ENCODE peak calls at places on chromosome 21, in four cellular contexts. M, N, G and O are unnamed samples.

GRCh38 chr21:26140185-26140584 is 30.4 kb downstream of the APP start:
- DNase-seq in M (peak), N (peak), G (peak), O (peak)

GRCh38 chr21:20419780-20420179 is 578.4 kb upstream of the NCAM2 start:
- DNase-seq in M (no peak), N (no peak), G (no peak), O (no peak)

GRCh38 chr21:25708467-25709065 is 26.1 kb downstream of the ATP5PF start:
- DNase-seq in M (peak), N (no peak), G (no peak), O (peak)

GRCh38 chr21:29394051-29394450 is 95.3 kb downstream of the BACH1 start:
- DNase-seq in M (no peak), N (no peak), G (no peak), O (no peak)

GRCh38 chr21:27026501-27026900 is 59.6 kb upstream of the ADAMTS5 start:
- DNase-seq in M (no peak), N (no peak), G (no peak), O (no peak)

GRCh38 chr21:27403011-27403410 is 436.1 kb upstream of the ADAMTS5 start:
- DNase-seq in M (no peak), N (no peak), G (no peak), O (no peak)

GRCh38 chr21:26909972-26910371 is 56.9 kb downstream of the ADAMTS5 start:
- DNase-seq in M (no peak), N (no peak), G (no peak), O (no peak)

GRCh38 chr21:43923391-43923790 is 58.4 kb downstream of the AGPAT3 start:
- DNase-seq in M (no peak), N (peak), G (no peak), O (no peak)

GRCh38 chr21:44780140-44780508 is 21.5 kb downstream of the UBE2G2 start:
- DNase-seq in M (no peak), N (no peak), G (no peak), O (no peak)

GRCh38 chr21:29114765-29115164 is 15.7 kb upstream of the MAP3K7CL start:
- DNase-seq in M (no peak), N (no peak), G (no peak), O (peak)

GRCh38 chr21:43188712-43189151 is 19.9 kb downstream of the CRYAA start:
- DNase-seq in M (peak), N (peak), G (peak), O (no peak)

GRCh38 chr21:31339736-31340135 is 4.3 kb downstream of the TIAM1 start:
- DNase-seq in M (no peak), N (no peak), G (no peak), O (no peak)

GRCh38 chr21:42569732-42570301 is 56.2 kb downstream of the SLC37A1 start:
- DNase-seq in M (no peak), N (peak), G (peak), O (no peak)

GRCh38 chr21:45365608-45366241 is 39.2 kb upstream of the COL18A1 start:
- DNase-seq in M (no peak), N (peak), G (no peak), O (peak)

GRCh38 chr21:42983102-42983501 is 8.7 kb downstream of the PKNOX1 start:
- DNase-seq in M (no peak), N (no peak), G (no peak), O (no peak)

GRCh38 chr21:40846566-40847411 is at the start of gene DSCAM:
- DNase-seq in M (no peak), N (no peak), G (no peak), O (no peak)

GRCh38 chr21:25191141-25191540 is 416.1 kb downstream of the MRPL39 start:
- DNase-seq in M (no peak), N (no peak), G (no peak), O (no peak)

GRCh38 chr21:39518055-39518844 is 66.5 kb downstream of the SH3BGR start:
- DNase-seq in M (no peak), N (no peak), G (no peak), O (peak)

GRCh38 chr21:44887807-44888580 is 14.5 kb upstream of the PTTG1IP start:
- DNase-seq in M (no peak), N (peak), G (no peak), O (no peak)

GRCh38 chr21:42317341-42317741 is 2.1 kb upstream of the TFF3 start:
- DNase-seq in M (no peak), N (no peak), G (no peak), O (no peak)

GRCh38 chr21:38291875-38292274 is 35.1 kb downstream of the KCNJ15 start:
- DNase-seq in M (no peak), N (no peak), G (no peak), O (no peak)

GRCh38 chr21:45102391-45102932 is 28.1 kb downstream of the ADARB1 start:
- DNase-seq in M (no peak), N (no peak), G (no peak), O (no peak)

GRCh38 chr21:31682625-31683024 is 23.1 kb downstream of the SOD1 start:
- DNase-seq in M (no peak), N (no peak), G (no peak), O (no peak)

GRCh38 chr21:45142916-45143315 is 68.5 kb downstream of the ADARB1 start:
- DNase-seq in M (no peak), N (no peak), G (no peak), O (no peak)

GRCh38 chr21:41972511-41973205 is 18.8 kb upstream of the C2CD2 start:
- DNase-seq in M (no peak), N (peak), G (no peak), O (no peak)

GRCh38 chr21:43193651-43194302 is 25.0 kb downstream of the CRYAA start:
- DNase-seq in M (peak), N (peak), G (peak), O (peak)

GRCh38 chr21:20971296-20971921 is 26.8 kb upstream of the NCAM2 start:
- DNase-seq in M (no peak), N (peak), G (peak), O (peak)

GRCh38 chr21:15797577-15798363 is 68.0 kb downstream of the USP25 start:
- DNase-seq in M (no peak), N (no peak), G (no peak), O (no peak)

GRCh38 chr21:28669331-28669730 is 323.3 kb downstream of the LTN1 start:
- DNase-seq in M (no peak), N (no peak), G (no peak), O (no peak)

GRCh38 chr21:46458315-46459023 is at the start of gene DIP2A:
- DNase-seq in M (peak), N (peak), G (peak), O (peak)
- TF ChIP-seq CTCF in M (no peak), N (no peak), G (no peak), O (no peak)

GRCh38 chr21:33028271-33028670 is 2.5 kb downstream of the OLIG2 start:
- DNase-seq in M (no peak), N (no peak), G (no peak), O (no peak)

GRCh38 chr21:33027401-33028185 is 1.9 kb downstream of the OLIG2 start:
- DNase-seq in M (no peak), N (no peak), G (no peak), O (no peak)

GRCh38 chr21:33029512-33029921 is 3.8 kb downstream of the OLIG2 start:
- DNase-seq in M (no peak), N (no peak), G (no peak), O (no peak)

GRCh38 chr21:33029975-33030461 is 4.3 kb downstream of the OLIG2 start:
- DNase-seq in M (no peak), N (no peak), G (no peak), O (no peak)

DNA sequence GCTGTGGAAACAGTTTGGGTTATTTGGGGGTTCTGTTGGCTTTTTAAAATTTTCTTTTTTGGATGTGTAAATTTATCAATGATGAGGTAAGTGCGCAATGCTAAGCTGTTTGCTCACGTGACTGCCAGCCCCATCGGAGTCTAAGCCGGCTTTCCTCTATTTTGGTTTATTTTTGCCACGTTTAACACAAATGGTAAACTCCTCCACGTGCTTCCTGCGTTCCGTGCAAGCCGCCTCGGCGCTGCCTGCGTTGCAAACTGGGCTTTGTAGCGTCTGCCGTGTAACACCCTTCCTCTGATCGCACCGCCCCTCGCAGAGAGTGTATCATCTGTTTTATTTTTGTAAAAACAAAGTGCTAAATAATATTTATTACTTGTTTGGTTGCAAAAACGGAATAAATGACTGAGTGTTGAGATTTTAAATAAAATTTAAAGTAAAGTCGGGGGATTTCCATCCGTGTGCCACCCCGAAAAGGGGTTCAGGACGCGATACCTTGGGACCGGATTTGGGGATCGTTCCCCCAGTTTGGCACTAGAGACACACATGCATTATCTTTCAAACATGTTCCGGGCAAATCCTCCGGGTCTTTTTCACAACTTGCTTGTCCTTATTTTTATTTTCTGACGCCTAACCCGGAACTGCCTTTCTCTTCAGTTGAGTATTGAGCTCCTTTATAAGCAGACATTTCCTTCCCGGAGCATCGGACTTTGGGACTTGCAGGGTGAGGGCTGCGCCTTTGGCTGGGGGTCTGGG is 3.2 kb downstream of the OLIG2 start:
- DNase-seq in M (no peak), N (no peak), G (no peak), O (no peak)
- H3K4me3 ChIP-seq in M (no peak), N (no peak), G (no peak), O (no peak)

DNA sequence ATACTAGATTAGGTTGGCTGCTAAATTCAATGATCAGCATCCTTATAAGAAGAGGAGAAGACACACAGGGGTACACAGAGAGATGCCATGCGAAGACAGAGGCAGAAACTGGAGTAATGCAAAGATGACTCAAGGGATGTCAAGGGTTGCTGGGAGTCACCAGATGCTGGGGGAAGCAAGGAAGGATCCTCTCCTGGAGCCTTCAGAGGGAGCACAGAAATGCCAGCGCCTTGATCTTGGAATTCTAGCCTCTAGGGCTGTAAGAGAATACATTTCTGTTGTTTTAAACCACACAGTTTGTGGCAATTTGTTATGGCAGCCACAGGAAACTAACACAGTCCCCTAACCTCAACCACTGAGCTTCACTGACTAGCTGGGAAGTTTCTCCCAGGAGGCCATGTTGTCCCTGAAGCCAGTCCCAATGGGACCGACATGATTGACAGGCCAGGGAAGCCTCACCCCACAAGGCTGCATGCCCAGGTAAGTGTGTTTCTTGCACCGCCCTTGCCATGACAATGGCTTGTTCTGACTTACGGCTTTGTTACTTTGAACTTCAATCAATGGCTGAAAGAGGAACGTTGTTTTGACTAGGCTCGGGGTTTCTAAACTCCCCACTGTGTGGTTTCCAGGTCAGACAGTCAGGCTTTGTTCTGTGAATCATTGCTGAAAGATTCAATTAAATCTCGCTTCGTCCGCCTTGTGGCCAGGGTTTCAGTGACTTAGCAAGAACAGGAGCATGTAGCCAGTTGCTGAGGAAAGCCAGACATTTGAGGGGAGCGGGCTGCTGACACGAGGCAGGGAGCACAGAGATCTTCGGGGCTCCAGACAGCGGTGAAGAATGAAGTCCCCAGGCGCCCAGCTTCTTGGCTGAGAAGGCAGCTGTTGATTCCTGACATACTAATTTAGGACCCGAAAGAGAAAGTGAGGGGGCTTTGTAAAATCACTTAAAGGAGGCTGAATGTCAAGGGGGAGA is 62.3 kb downstream of the RUNX1 start:
- DNase-seq in M (peak), N (no peak), G (peak), O (peak)
- TF ChIP-seq CTCF in M (no peak), N (no peak), G (no peak), O (peak)

DNA sequence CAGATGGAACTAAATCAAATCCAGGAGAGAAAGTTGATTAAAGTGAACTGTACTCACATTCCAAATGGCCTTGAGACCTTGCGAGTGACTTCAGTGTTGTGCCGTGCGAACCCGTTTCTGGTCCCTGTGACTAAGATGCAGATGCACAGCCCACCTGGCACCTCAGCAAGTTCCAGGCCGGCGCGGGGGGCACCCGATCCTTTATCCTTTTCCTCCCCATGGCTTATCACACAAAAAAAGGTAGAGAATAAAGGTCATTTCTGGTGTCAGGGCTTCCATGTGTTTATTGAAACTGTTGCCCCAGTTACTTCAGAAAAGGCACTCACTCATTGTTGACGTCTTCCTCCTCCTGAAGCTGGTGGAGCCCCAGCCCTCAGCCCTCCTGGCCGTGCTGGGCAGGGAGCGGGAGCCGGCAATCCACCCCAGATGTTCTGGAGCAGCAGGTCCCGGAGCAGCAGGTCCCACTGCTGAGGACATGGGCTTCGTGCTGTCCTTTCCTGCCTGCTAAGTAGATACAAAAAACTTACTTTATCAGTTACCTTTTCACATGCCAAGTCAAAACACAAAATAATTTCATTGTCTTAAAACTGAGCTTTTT is 53.0 kb downstream of the PCNT start:
- DNase-seq in M (no peak), N (peak), G (no peak), O (no peak)
- H3K4me3 ChIP-seq in M (no peak), N (peak), G (no peak), O (no peak)